ENCODE peak calls at places on chromosomes 7 and 10, in four cellular contexts. P is uterus, H is adrenal gland, V is MM.1S. M is an unnamed sample.

GRCh38 chr7:148854975-148855374 is 29.1 kb downstream of the EZH2 start:
- DNase-seq in P (no peak), H (no peak), V (no peak), M (no peak)

GRCh38 chr7:37833107-37833817 is 15.1 kb upstream of the NME8 start:
- DNase-seq in P (peak), H (peak), V (peak), M (no peak)

GRCh38 chr10:14486777-14487510 is 156.2 kb upstream of the FRMD4A start:
- DNase-seq in P (no peak), H (no peak), V (no peak), M (no peak)

GRCh38 chr7:130359276-130359857 is 14.8 kb downstream of the CPA5 start:
- DNase-seq in P (no peak), H (no peak), V (no peak), M (peak)

GRCh38 chr10:92239600-92240288 is 51.1 kb downstream of the CPEB3 start:
- DNase-seq in P (peak), H (peak), V (no peak), M (peak)

GRCh38 chr10:34864156-34865075 is 49.3 kb upstream of the PARD3 start:
- DNase-seq in P (no peak), H (no peak), V (peak), M (no peak)

GRCh38 chr7:44637788-44638594 is 31.6 kb downstream of the OGDH start:
- DNase-seq in P (no peak), H (peak), V (peak), M (no peak)

GRCh38 chr10:5556576-5556975 is 31.8 kb downstream of the CALML3 start:
- DNase-seq in P (peak), H (no peak), V (no peak), M (no peak)

GRCh38 chr7:138900040-138900828 is 81.0 kb downstream of the KIAA1549 start:
- DNase-seq in P (no peak), H (no peak), V (no peak), M (no peak)

GRCh38 chr10:99843310-99843709 is 60.9 kb downstream of the ABCC2 start:
- DNase-seq in P (no peak), H (no peak), V (no peak), M (no peak)

GRCh38 chr10:3805227-3805790 is 20.3 kb upstream of the KLF6 start:
- DNase-seq in P (no peak), H (peak), V (peak), M (no peak)

GRCh38 chr7:80681272-80681885 is 42.9 kb downstream of the CD36 start:
- DNase-seq in P (no peak), H (peak), V (peak), M (no peak)

GRCh38 chr10:14271621-14272020 is 59.1 kb downstream of the FRMD4A start:
- DNase-seq in P (no peak), H (no peak), V (no peak), M (no peak)

GRCh38 chr7:106606120-106606519 is 54.8 kb downstream of the CCDC71L start:
- DNase-seq in P (no peak), H (no peak), V (no peak), M (no peak)

GRCh38 chr7:70446448-70447143 is 685.3 kb upstream of the GALNT17 start:
- DNase-seq in P (no peak), H (no peak), V (no peak), M (no peak)

GRCh38 chr10:34985823-34986222 is 104.3 kb downstream of the CUL2 start:
- DNase-seq in P (no peak), H (no peak), V (peak), M (no peak)

GRCh38 chr7:50787825-50788224 is 5.1 kb upstream of the GRB10 start:
- DNase-seq in P (no peak), H (no peak), V (no peak), M (no peak)

GRCh38 chr10:84845628-84846261 is 517.4 kb downstream of the CCSER2 start:
- DNase-seq in P (no peak), H (peak), V (peak), M (no peak)

DNA sequence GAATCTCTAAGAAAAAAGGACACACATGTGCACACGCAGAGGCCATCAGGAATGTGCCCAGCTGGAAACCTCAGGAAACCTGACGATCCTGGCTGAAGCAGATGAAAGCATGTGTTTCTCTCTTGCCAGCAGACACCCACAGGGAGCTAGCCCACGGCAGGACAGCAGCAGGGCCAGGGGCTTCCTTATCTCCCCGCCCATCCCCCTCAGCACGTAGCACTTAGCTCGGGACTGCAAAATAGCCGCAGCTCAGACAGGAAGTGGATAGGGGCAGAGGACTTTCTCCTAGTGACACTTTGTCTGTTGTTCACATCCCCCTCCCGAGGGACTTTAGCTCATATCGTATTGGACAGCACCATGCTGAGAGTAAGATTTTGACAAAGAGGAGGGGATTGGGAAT is 63.9 kb downstream of the MKI67 start:
- DNase-seq in P (no peak), H (peak), V (no peak), M (peak)
- H3K27ac ChIP-seq in P (no peak), H (peak), V (peak), M (peak)

GRCh38 chr7:20534543-20534942 is 80.9 kb upstream of the ABCB5 start:
- DNase-seq in P (no peak), H (no peak), V (no peak), M (no peak)

GRCh38 chr7:20539201-20539600 is 76.3 kb upstream of the ABCB5 start:
- DNase-seq in P (no peak), H (peak), V (peak), M (no peak)

GRCh38 chr7:20532841-20533240 is 82.6 kb upstream of the ABCB5 start:
- DNase-seq in P (no peak), H (no peak), V (no peak), M (no peak)

DNA sequence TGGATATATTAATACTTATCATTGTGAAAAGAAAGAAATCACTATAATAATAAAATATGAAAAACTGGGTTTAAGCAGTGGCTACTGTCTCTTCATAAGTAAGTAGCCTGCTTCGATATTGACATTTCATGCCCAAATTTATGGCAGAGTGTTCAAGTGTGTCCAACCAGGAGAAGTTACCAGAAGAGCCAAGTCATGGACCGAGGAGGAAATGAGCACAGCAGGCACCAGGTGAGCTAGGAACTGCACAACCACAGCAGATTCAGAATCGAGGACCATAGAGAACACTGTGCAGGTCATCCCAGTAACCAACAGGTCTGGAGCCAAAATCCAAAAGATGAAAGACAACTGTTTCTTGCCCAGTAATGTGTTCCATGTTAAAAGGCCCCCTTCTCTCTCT is 79.9 kb upstream of the ABCB5 start:
- DNase-seq in P (no peak), H (no peak), V (no peak), M (no peak)
- H3K27ac ChIP-seq in P (no peak), H (no peak), V (no peak), M (no peak)

GRCh38 chr7:101108961-101109360 is 17.9 kb upstream of the SERPINE1 start:
- DNase-seq in P (no peak), H (no peak), V (no peak), M (no peak)

GRCh38 chr7:101109368-101109767 is 17.5 kb upstream of the SERPINE1 start:
- DNase-seq in P (no peak), H (no peak), V (no peak), M (no peak)

GRCh38 chr7:101106387-101106786 is 20.5 kb upstream of the SERPINE1 start:
- DNase-seq in P (no peak), H (no peak), V (no peak), M (no peak)

GRCh38 chr7:101111261-101111660 is 15.6 kb upstream of the SERPINE1 start:
- DNase-seq in P (no peak), H (no peak), V (no peak), M (no peak)

DNA sequence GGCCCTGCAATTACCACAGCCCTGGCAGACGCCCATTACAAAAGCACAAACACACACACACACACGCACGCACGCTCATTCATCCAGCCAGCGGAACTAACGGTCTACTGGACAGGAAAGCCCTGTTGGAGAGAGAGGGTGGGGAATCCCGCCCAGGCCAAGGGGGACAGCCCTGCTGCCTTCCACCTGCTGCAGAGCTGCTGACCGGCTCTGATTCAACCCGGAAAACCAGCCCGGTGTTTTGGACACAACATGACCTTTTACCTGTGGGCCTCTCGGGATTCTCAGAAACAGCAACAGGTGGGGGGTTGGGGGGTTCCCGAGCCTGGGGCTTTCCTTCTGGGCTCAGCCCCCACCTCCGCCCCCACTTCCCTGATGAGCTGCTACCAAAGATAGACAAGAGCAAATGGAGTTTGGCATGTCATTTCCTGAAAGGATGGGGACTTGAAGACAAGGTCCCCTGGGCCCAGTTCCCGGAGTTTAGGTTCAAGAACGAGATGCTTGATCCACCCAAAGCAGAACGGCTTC is 18.5 kb upstream of the SERPINE1 start:
- DNase-seq in P (no peak), H (peak), V (no peak), M (peak)
- H3K27ac ChIP-seq in P (no peak), H (no peak), V (no peak), M (no peak)

DNA sequence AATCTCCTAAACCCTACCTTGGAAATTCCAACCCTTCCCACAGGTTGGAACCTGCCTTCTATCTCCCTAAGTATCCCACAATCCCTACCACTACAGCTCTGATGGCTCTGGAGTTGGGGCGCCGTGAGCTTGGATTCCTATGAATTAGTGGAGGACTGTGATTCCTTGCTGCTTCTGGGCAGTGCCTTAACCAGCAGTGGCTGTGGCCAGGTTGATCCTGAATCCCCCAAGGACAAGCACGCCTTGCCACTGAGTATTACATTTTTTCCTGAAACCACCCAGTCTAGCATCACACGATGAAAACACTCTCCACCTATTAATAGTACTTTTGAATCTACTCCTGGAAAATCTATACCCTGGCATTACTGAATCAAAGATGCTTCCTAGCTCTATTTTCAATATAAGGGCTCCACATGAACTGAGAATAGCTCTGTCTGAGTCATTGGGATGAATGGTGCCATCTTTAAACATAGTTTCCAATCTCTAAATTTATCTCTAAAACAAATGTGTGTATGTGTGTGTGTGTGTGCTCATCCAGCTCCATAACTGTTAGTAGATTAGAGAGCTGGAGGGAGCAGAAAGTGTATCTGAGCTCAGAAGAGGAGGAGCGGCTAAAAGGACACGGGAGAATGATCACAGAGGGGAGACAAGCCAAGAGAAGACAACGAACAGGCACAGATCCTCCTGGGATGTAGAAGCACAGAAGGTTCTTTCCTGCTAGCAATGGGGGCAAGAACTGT is 11.9 kb upstream of the INPP5F start:
- DNase-seq in P (no peak), H (no peak), V (no peak), M (no peak)
- H3K27ac ChIP-seq in P (no peak), H (no peak), V (no peak), M (no peak)

DNA sequence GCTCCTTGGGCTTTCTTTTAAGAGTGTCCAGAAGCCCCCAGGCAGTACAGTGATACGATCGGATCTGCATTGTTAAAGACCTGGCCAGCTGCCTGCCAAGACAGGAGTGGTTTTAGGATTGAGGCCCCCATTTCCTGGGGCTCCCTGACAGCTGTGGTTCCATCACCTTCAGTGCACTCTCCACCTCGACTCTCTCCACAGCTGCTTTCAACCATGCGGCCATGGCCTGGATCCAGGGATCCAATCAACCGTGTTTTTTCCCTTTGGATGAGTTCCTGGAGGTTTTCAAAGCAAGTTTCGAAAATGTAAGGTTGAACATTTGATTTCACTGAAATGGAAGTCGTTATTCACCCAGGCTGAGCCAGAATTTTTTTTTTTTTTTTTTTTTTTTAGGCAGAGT is 123.4 kb upstream of the BTBD16 start:
- DNase-seq in P (peak), H (no peak), V (no peak), M (no peak)
- H3K27ac ChIP-seq in P (peak), H (no peak), V (no peak), M (no peak)